ENCODE peak calls at places on chromosomes 12 and 14, in eight cellular contexts. H is GM20000, L is astrocyte of the spinal cord, A is transverse colon, S is AG04450, N is progenitor cell of endocrine pancreas, X is cardiac muscle cell, W is AG09309. F is an unnamed sample.

GRCh38 chr12:103930787-103931536 is 752 bp downstream of the HSP90B1 start:
- DNase-seq in H (peak), L (peak), A (peak), S (no peak), N (no peak), X (peak), W (no peak), F (no peak)

GRCh38 chr12:42759622-42760273 is 170.2 kb upstream of the PRICKLE1 start:
- DNase-seq in H (no peak), L (peak), A (peak), S (no peak), N (no peak), X (peak), W (peak), F (peak)

GRCh38 chr12:122946690-122947271 is 19.5 kb downstream of the ABCB9 start:
- DNase-seq in H (peak), L (peak), A (peak), S (peak), N (no peak), X (peak), W (peak), F (peak)

GRCh38 chr14:94043111-94043755 is 17.1 kb downstream of the OTUB2 start:
- DNase-seq in H (no peak), L (no peak), A (no peak), S (no peak), N (no peak), X (peak), W (no peak), F (no peak)

GRCh38 chr12:133236556-133236955 is 879 bp upstream of the ANHX start:
- DNase-seq in H (no peak), L (no peak), A (no peak), S (no peak), N (no peak), X (no peak), W (no peak), F (no peak)

GRCh38 chr12:4164591-4165558 is 108.7 kb upstream of the CCND2 start:
- DNase-seq in H (peak), L (peak), A (peak), S (peak), N (peak), X (peak), W (no peak), F (peak)

GRCh38 chr14:84826349-84826748 is 703.6 kb upstream of the FLRT2 start:
- DNase-seq in H (no peak), L (no peak), A (no peak), S (no peak), N (no peak), X (no peak), W (no peak), F (no peak)

GRCh38 chr14:105486974-105487448 is 325 bp downstream of the CRIP1 start:
- DNase-seq in H (no peak), L (no peak), A (peak), S (no peak), N (no peak), X (no peak), W (no peak), F (no peak)

GRCh38 chr14:79513446-79513845 is 697.9 kb downstream of the DIO2 start:
- DNase-seq in H (no peak), L (no peak), A (no peak), S (no peak), N (no peak), X (no peak), W (no peak), F (no peak)

GRCh38 chr14:68145539-68145938 is 326.0 kb downstream of the RAD51B start:
- DNase-seq in H (no peak), L (peak), A (no peak), S (no peak), N (no peak), X (no peak), W (no peak), F (no peak)

GRCh38 chr12:29066061-29066588 is 83.0 kb upstream of the FAR2 start:
- DNase-seq in H (no peak), L (peak), A (no peak), S (no peak), N (no peak), X (peak), W (no peak), F (no peak)

GRCh38 chr14:63664143-63664460 is 22.4 kb upstream of the WDR89 start:
- DNase-seq in H (no peak), L (no peak), A (no peak), S (no peak), N (no peak), X (no peak), W (no peak), F (no peak)
- TF ChIP-seq CTCF in H (no peak), L (no peak), A (no peak), S (no peak), N (no peak), X (no peak), W (no peak), F (no peak)

DNA sequence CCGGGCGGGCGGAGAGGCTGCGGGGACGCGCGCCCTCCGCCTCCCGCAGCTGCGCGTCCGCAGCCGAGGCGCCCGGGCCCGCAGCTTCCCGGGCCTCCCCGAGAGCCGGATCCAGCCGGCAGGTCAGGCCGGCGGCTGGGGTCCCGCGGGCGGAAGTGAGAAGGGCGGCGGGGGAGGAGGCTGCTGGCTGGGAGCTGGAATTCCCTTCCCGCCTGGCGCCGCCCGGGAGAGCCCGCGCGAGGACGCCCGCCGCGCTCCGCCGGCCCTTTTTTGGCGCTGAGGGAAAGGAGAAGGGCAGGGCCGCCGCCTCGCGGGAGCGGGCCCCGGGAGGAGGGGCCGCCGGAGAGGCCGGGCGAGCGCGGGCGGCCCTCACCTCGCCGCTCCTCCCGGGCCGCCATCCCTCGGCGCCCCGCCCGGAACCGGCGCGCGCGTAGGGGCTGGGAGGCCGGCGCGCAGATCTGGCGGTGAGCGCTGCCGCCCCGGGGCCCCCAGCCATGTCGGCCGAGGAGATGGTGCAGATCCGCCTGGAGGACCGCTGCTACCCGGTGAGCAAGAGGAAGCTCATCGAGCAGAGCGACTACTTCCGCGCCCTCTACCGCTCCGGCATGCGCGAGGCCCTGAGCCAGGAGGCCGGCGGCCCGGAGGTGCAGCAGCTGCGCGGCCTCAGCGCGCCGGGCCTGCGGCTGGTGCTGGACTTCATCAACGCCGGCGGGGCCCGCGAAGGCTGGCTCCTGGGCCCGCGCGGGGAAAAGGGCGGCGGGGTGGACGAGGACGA is at the start of the genes KLHL42 and MANSC4:
- DNase-seq in H (peak), L (peak), A (peak), S (no peak), N (peak), X (peak), W (no peak), F (peak)
- TF ChIP-seq CTCF in H (no peak), L (peak), A (no peak), S (peak), N (no peak), X (no peak), W (no peak), F (no peak)

DNA sequence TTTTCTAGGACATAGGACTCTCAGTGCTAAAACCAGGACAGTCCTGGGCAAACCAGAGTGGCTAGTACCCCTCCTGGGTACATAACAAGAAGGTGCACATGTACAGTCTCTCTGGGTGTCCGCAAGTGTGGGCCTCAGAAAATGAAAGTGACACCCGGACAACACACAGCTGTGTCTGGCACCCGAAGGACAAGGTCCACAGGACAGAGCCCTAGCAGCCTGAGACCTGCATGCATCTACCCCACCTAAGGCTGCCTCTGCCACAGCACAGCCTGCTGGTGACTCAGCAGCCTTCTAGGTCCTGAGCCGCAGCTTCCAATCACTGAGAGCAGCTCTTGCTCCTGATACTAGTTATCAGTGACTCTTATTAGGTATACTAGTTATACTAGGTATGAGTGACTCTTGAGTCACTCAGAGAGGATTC is 784.1 kb upstream of the TBX3 start:
- DNase-seq in H (no peak), L (no peak), A (peak), S (no peak), N (no peak), X (peak), W (no peak), F (no peak)
- TF ChIP-seq CTCF in H (no peak), L (peak), A (peak), S (peak), N (peak), X (peak), W (no peak), F (no peak)

DNA sequence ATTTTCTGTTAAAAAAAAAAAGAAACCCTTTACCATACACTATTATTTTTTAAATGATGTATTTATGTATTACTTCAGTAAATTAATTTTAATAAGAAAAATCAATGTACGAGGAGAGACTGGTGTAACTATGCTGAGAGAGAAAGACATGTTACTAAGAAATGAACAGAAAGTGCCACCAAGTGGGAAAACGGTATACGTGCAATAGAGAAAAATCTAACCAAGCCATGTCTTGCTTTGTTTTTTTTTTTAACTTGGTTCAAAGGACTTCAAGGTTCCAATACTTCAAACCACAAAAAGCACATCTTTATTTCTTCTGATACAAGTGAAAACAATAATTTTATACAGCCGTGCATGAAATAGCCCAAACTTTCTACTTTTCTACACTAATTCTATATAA is 22.9 kb downstream of the NDUFA12 start:
- DNase-seq in H (no peak), L (peak), A (no peak), S (no peak), N (no peak), X (peak), W (no peak), F (no peak)
- TF ChIP-seq CTCF in H (no peak), L (peak), A (no peak), S (peak), N (peak), X (peak), W (peak), F (no peak)